ENCODE peak calls at places on chromosome 22, in eight cellular contexts. N, O, J, G, K, F, Z and X are unnamed samples.

GRCh38 chr22:49786976-49787843 is 40.5 kb downstream of the BRD1 start:
- DNase-seq in N (no peak), K (no peak), G (no peak), J (no peak), F (no peak), Z (peak; percentile 13), O (no peak), X (no peak)

GRCh38 chr22:31897842-31898241 is 46.5 kb upstream of the YWHAH start:
- DNase-seq in Z (no peak), F (no peak), G (no peak), J (no peak), O (no peak), K (no peak), N (no peak), X (no peak)

GRCh38 chr22:44701824-44702478 is at the start of gene PRR5:
- DNase-seq in J (peak; percentile 54), N (peak; percentile 93), G (no peak), Z (peak; percentile 81), K (peak; percentile 76), O (peak; percentile 89), F (peak; percentile 77), X (no peak)

GRCh38 chr22:39496131-39496838 is 5.8 kb upstream of the MIEF1 start:
- DNase-seq in Z (peak; percentile 76), J (no peak), O (peak; percentile 92), G (peak; percentile 88), N (peak; percentile 66), F (no peak), K (no peak), X (peak; percentile 76)

GRCh38 chr22:49657974-49658550 is 169.6 kb downstream of the BRD1 start:
- DNase-seq in J (no peak), K (no peak), Z (no peak), G (no peak), F (no peak), O (no peak), N (no peak), X (no peak)

GRCh38 chr22:19723165-19723989 is at the start of gene GP1BB:
- DNase-seq in K (no peak), N (no peak), O (peak; percentile 81), Z (no peak), G (no peak), J (no peak), F (no peak), X (peak; percentile 74)

GRCh38 chr22:49017769-49018330 is 809.8 kb downstream of the BRD1 start:
- DNase-seq in F (no peak), G (no peak), N (no peak), Z (no peak), K (no peak), O (no peak), J (no peak), X (no peak)

GRCh38 chr22:25779890-25780289 is 37.9 kb downstream of the MYO18B start:
- DNase-seq in K (no peak), F (no peak), Z (no peak), O (no peak), N (no peak), J (no peak), G (no peak), X (no peak)

GRCh38 chr22:27151407-27151806 is 494.0 kb downstream of the MIAT start:
- DNase-seq in G (no peak), Z (no peak), F (no peak), O (peak; percentile 46), N (no peak), J (no peak), K (no peak), X (no peak)

GRCh38 chr22:19880786-19881569 is 26.3 kb upstream of the GNB1L start:
- DNase-seq in K (no peak), Z (peak; percentile 55), O (peak; percentile 96), J (no peak), N (peak; percentile 42), G (no peak), F (no peak), X (peak; percentile 82)

GRCh38 chr22:38230108-38230825 is 28.5 kb downstream of the MAFF start:
- DNase-seq in G (peak; percentile 52), K (no peak), O (peak; percentile 47), F (no peak), Z (no peak), N (no peak), J (no peak), X (no peak)

GRCh38 chr22:25987948-25988347 is 181.3 kb upstream of the SEZ6L start:
- DNase-seq in N (no peak), O (no peak), G (no peak), J (no peak), K (no peak), F (no peak), Z (no peak), X (no peak)

GRCh38 chr22:36065462-36065774 is 36.8 kb upstream of the RBFOX2 start:
- DNase-seq in O (no peak), N (no peak), G (no peak), F (no peak), J (no peak), Z (peak; percentile 21), K (no peak), X (no peak)